ENCODE peak calls at places on chromosome 2, in seven cellular contexts. G is choroid plexus epithelial cell, Z is bronchial epithelial cell, R is RWPE1, C is foreskin fibroblast, B is fibroblast of pulmonary artery, S is astrocyte of the spinal cord. P is an unnamed sample.

GRCh38 chr2:163713534-163714311 is 22.1 kb downstream of the FIGN start:
- DNase-seq in C (no peak), G (no peak), Z (no peak), B (no peak), S (peak; percentile 24), R (no peak), P (no peak)

GRCh38 chr2:158009425-158009824 is 92.3 kb upstream of the UPP2 start:
- DNase-seq in Z (no peak), S (peak; percentile 22), B (peak; percentile 14), R (no peak), C (no peak), G (peak; percentile 27), P (no peak)

GRCh38 chr2:95008311-95008710 is 17.2 kb upstream of the MAL start:
- DNase-seq in B (no peak), Z (no peak), C (no peak), G (no peak), R (no peak), S (no peak), P (no peak)

GRCh38 chr2:164456599-164456998 is 164.7 kb downstream of the GRB14 start:
- DNase-seq in B (peak; percentile 4), G (peak; percentile 54), C (peak; percentile 1), S (peak; percentile 57), R (no peak), Z (no peak), P (no peak)

GRCh38 chr2:241873803-241874110 is 4.2 kb downstream of the RTP5 start:
- DNase-seq in B (no peak), C (no peak), S (no peak), Z (no peak), R (no peak), G (no peak), P (no peak)

GRCh38 chr2:198314559-198315153 is 510.3 kb downstream of the PLCL1 start:
- DNase-seq in Z (peak; percentile 48), C (peak; percentile 78), R (peak; percentile 14), B (peak; percentile 77), G (peak; percentile 84), S (peak; percentile 69), P (no peak)

GRCh38 chr2:134707330-134707676 is 11.5 kb downstream of the TMEM163 start:
- DNase-seq in C (no peak), R (no peak), S (no peak), G (no peak), B (no peak), Z (no peak), P (no peak)

GRCh38 chr2:31379747-31380146 is 34.8 kb downstream of the XDH start:
- DNase-seq in Z (no peak), S (no peak), R (no peak), G (no peak), C (no peak), B (no peak), P (no peak)

GRCh38 chr2:190853659-190854386 is 26.8 kb upstream of the GLS start:
- DNase-seq in G (no peak), B (peak; percentile 45), C (peak; percentile 45), R (no peak), Z (no peak), S (no peak), P (no peak)

GRCh38 chr2:174343638-174344455 is 9.1 kb downstream of the SP9 start:
- DNase-seq in G (no peak), B (no peak), C (no peak), Z (no peak), S (no peak), R (no peak), P (no peak)

GRCh38 chr2:215967590-215968373 is 45.6 kb downstream of the MREG start:
- DNase-seq in R (no peak), B (no peak), C (peak; percentile 24), S (no peak), Z (no peak), G (peak; percentile 19), P (no peak)

GRCh38 chr2:96107883-96108551 is 8.4 kb downstream of the ADRA2B start:
- DNase-seq in C (no peak), R (no peak), S (no peak), Z (no peak), B (no peak), G (no peak), P (peak; percentile 6)

GRCh38 chr2:142325870-142326269 is 195.1 kb upstream of the LRP1B start:
- DNase-seq in R (no peak), B (no peak), C (no peak), G (no peak), Z (no peak), S (no peak), P (peak; percentile 33)

GRCh38 chr2:88024509-88024908 is 8.2 kb upstream of the RNU2-63P start:
- DNase-seq in R (no peak), Z (no peak), G (no peak), S (no peak), B (no peak), C (no peak), P (no peak)

GRCh38 chr2:28661589-28662001 is 90.0 kb upstream of the PPP1CB start:
- DNase-seq in S (peak; percentile 93), G (peak; percentile 99), Z (peak; percentile 43), B (peak; percentile 98), C (peak; percentile 91), R (peak; percentile 43), P (no peak)

GRCh38 chr2:212931271-212931670 is 220.1 kb downstream of the IKZF2 start:
- DNase-seq in R (no peak), C (no peak), G (no peak), Z (no peak), S (no peak), B (no peak), P (no peak)

GRCh38 chr2:101125374-101125773 is 25.8 kb downstream of the TBC1D8 start:
- DNase-seq in B (peak; percentile 65), Z (peak; percentile 77), R (peak; percentile 55), C (no peak), G (peak; percentile 77), S (no peak), P (no peak)

GRCh38 chr2:152525277-152525838 is 190.4 kb downstream of the FMNL2 start:
- DNase-seq in G (peak; percentile 60), S (peak; percentile 74), R (peak; percentile 49), B (peak; percentile 65), Z (peak; percentile 84), C (peak; percentile 86), P (no peak)

DNA sequence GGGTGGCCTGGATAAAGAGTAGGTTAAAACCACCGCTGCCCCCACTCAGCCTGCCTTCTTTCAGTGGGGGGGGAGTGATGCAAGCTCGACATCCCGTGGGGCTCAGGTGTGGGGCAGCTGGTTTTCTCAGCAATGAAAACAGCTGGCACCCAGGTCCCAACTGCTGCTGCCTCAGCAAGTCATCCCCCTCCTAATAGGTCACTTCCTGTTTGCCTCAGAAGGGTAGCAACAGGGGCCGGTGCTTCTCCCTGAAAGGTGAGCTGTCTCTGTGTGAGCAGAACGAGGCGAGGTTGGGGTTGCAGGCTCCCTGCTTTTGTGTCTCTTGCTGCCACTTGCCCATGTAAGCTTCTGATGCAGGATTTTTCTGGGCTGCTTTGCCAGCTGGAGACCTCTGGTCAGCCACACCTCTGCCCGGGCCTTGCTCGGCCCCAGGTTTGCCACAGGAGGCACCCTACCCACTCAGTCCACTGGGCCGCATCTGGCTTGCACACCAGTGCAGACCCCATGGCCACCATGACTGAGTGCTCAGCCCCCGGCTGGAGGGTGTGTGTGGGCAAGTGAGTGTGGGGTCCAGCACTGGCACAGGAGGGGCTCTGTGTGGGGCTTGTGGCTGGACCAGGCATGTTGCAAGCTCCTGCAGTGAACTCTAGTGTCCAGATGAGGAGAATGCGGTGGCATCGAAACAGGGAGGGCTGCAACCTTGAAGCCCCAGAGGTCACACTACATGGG is 11.5 kb upstream of the ASB1 start:
- DNase-seq in S (no peak), Z (peak; percentile 60), B (no peak), R (no peak), C (no peak), G (no peak), P (no peak)
- TF ChIP-seq CTCF in S (no peak), Z (no peak), B (no peak), R (no peak), C (no peak), G (no peak), P (no peak)

DNA sequence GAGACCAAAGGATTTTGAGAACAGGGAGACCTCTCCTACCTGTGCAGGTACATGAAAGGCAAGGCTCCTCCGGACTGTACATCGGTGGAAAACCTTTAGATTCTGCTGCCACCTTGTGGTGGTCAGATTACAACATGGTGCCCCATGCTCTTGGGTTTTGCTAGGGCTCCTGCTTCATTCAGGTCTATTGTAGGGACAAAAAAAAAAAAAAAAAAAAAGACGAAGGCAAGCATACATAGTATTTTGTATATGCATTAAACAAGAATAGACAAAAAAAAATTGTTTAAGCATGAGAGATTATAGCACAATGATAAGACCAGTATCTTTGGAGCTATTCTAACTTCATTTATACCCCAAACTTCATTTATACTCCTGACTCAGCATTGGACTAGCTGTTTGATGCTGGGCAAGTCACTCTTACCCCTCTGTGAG is 27.4 kb upstream of the SPR start:
- DNase-seq in Z (peak; percentile 83), G (peak; percentile 81), R (peak; percentile 72), S (peak; percentile 53), C (peak; percentile 78), B (peak; percentile 74), P (peak; percentile 80)
- TF ChIP-seq CTCF in Z (peak; percentile 69), G (peak; percentile 85), R (peak; percentile 68), S (peak; percentile 61), C (peak; percentile 69), B (peak; percentile 69), P (peak; percentile 82)

GRCh38 chr2:234745347-234745746 is 206.5 kb upstream of the SH3BP4 start:
- DNase-seq in Z (no peak), B (no peak), G (no peak), S (no peak), R (no peak), C (no peak), P (peak; percentile 28)
- TF ChIP-seq CTCF in Z (peak; percentile 6), B (peak; percentile 9), G (peak; percentile 19), S (no peak), R (no peak), C (no peak), P (peak; percentile 55)

GRCh38 chr2:218615868-218616315 is 8.2 kb downstream of the PLCD4 start:
- DNase-seq in C (no peak), B (no peak), G (no peak), S (no peak), R (no peak), Z (no peak), P (no peak)

GRCh38 chr2:218622606-218623238 is 15.0 kb downstream of the PLCD4 start:
- DNase-seq in C (peak; percentile 49), B (peak; percentile 36), Z (peak; percentile 29), S (no peak), G (peak; percentile 45), R (no peak), P (no peak)

GRCh38 chr2:218621007-218621406 is 13.3 kb downstream of the PLCD4 start:
- DNase-seq in G (no peak), Z (no peak), C (no peak), S (no peak), B (no peak), R (no peak), P (no peak)

DNA sequence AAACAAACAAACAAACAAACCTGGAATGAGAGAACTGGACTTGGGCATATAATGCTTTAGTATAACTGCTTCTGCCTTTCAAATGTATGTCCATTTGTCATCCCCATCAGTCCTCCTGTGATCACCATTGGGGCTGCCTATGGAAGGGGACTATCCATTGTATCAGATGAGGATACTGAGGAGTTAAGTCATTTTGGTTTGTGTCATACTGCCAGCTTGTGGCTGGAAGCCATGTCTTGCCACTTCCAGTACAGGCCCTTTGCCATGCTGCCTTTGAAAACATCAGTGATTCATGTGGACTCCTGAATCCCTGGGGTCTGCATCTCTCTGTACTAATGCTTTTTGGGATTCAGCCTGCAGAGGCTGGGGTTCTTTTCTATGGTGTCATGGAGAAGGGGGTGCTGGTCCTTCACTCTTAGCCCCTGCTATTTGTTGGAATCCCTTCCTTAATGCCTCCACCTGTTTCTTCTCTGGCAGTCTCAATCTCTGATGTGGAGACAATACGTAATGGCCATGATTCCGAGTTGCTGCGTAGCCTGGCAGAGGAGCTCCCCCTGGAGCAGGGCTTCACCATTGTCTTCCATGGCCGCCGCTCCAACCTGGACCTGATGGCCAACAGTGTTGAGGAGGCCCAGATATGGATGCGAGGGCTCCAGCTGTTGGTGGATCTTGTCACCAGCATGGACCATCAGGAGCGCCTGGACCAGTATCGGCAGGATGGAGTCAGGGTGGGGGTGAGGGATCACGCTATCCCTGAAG is 10.6 kb downstream of the PLCD4 start:
- DNase-seq in Z (peak; percentile 27), B (no peak), G (no peak), R (no peak), C (peak; percentile 43), S (no peak), P (peak; percentile 31)
- TF ChIP-seq CTCF in Z (no peak), B (no peak), G (no peak), R (peak; percentile 44), C (no peak), S (no peak), P (peak; percentile 73)